ENCODE peak calls at places on chromosomes 12 and 14, in eight cellular contexts. P, U, G, Y, H, Q, M and V are unnamed samples.

GRCh38 chr12:68538722-68539614 is 71.7 kb upstream of the RAP1B start:
- DNase-seq in P (peak), U (peak), G (no peak), Y (no peak), H (no peak), Q (peak), M (no peak), V (no peak)

GRCh38 chr12:121770388-121770787 is 23.1 kb downstream of the RHOF start:
- DNase-seq in P (no peak), U (no peak), G (no peak), Y (no peak), H (no peak), Q (no peak), M (no peak), V (no peak)

GRCh38 chr14:102215522-102216250 is 76.0 kb downstream of the WDR20 start:
- DNase-seq in P (no peak), U (no peak), G (no peak), Y (no peak), H (no peak), Q (no peak), M (no peak), V (no peak)

GRCh38 chr14:72666610-72667009 is 227.3 kb downstream of the DPF3 start:
- DNase-seq in P (no peak), U (no peak), G (peak), Y (no peak), H (no peak), Q (no peak), M (peak), V (peak)

GRCh38 chr14:22465201-22465835 is 123.7 kb downstream of the DAD1 start:
- DNase-seq in P (no peak), U (no peak), G (no peak), Y (no peak), H (no peak), Q (no peak), M (no peak), V (no peak)

GRCh38 chr12:126905752-126906151 is 1361.2 kb upstream of the TMEM132C start:
- DNase-seq in P (no peak), U (no peak), G (no peak), Y (no peak), H (no peak), Q (no peak), M (no peak), V (no peak)

GRCh38 chr14:105300542-105301102 is at the start of gene BRF1:
- DNase-seq in P (no peak), U (peak), G (peak), Y (peak), H (peak), Q (peak), M (peak), V (peak)

GRCh38 chr14:61051046-61051445 is 70.0 kb downstream of the SLC38A6 start:
- DNase-seq in P (no peak), U (no peak), G (no peak), Y (no peak), H (no peak), Q (no peak), M (no peak), V (no peak)

GRCh38 chr12:48286665-48287064 is 64.1 kb downstream of the ZNF641 start:
- DNase-seq in P (no peak), U (no peak), G (no peak), Y (no peak), H (no peak), Q (no peak), M (no peak), V (no peak)

GRCh38 chr14:68807987-68808386 is 15.1 kb upstream of the ZFP36L1 start:
- DNase-seq in P (no peak), U (no peak), G (no peak), Y (no peak), H (no peak), Q (no peak), M (no peak), V (no peak)

GRCh38 chr12:50283924-50284236 is 560 bp upstream of the LIMA1 start:
- DNase-seq in P (peak), U (no peak), G (no peak), Y (no peak), H (no peak), Q (no peak), M (no peak), V (no peak)

GRCh38 chr12:50285253-50285652 is 1.9 kb upstream of the LIMA1 start:
- DNase-seq in P (no peak), U (no peak), G (no peak), Y (no peak), H (no peak), Q (no peak), M (no peak), V (no peak)

GRCh38 chr12:50282581-50283229 is 615 bp downstream of the LIMA1 start:
- DNase-seq in P (no peak), U (peak), G (peak), Y (no peak), H (no peak), Q (no peak), M (no peak), V (peak)

GRCh38 chr12:50287271-50287670 is 4.0 kb upstream of the LIMA1 start:
- DNase-seq in P (no peak), U (no peak), G (no peak), Y (no peak), H (no peak), Q (no peak), M (no peak), V (no peak)

DNA sequence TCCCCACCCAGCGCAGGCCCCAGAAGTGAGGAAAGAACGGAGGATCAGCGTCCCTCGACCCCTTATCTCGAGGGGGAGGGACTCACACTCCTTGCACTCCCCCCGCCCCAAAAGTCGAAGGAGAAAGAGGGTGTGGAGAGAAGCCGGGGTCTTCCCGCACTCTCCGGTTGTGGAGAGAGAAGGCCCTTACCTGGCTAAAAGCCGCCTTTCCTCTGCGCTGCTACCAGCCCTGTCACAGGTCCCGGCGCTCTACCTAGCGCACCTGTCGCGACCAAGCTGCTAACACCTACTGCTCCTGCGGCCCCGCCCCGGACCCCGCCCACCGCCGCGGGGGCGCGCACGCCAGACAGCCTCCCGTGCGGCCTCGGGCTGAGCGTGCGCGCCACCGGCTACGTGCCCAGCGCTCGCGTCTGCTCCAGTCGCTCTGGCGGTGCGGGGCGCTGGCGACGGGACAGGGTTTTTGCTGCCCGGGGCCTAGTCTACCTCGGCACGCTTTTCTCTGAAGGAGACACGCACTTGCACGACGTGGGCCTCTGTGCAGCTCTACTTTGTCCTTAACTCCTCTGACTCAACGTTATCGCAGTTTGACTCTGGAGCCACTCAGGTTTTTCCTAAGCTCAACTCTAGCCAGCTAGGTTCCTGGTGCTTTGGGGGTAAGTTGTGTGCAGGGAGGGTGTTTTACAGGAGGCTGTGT is at the start of gene LIMA1:
- DNase-seq in P (peak), U (peak), G (peak), Y (peak), H (peak), Q (peak), M (peak), V (peak)
- TF ChIP-seq POLR2A in P (peak), U (peak), G (peak), Y (peak), H (peak), Q (peak), M (peak), V (peak)

GRCh38 chr12:106953352-106954260 is 2.1 kb upstream of the TMEM263 start:
- DNase-seq in P (no peak), U (no peak), G (no peak), Y (no peak), H (no peak), Q (no peak), M (no peak), V (no peak)

GRCh38 chr12:106957617-106958016 is 1.9 kb downstream of the TMEM263 start:
- DNase-seq in P (no peak), U (no peak), G (no peak), Y (no peak), H (no peak), Q (no peak), M (no peak), V (no peak)

GRCh38 chr12:106954462-106955376 is 988 bp upstream of the TMEM263 start:
- DNase-seq in P (no peak), U (peak), G (no peak), Y (no peak), H (peak), Q (peak), M (no peak), V (no peak)

GRCh38 chr12:106955377-106956047 is at the start of gene TMEM263:
- DNase-seq in P (peak), U (peak), G (peak), Y (peak), H (peak), Q (peak), M (peak), V (peak)

GRCh38 chr12:106956048-106956935 is 585 bp downstream of the TMEM263 start:
- DNase-seq in P (peak), U (peak), G (peak), Y (no peak), H (peak), Q (peak), M (peak), V (peak)
- TF ChIP-seq POLR2A in P (peak), U (peak), G (peak), Y (peak), H (peak), Q (no peak), M (no peak), V (peak)

DNA sequence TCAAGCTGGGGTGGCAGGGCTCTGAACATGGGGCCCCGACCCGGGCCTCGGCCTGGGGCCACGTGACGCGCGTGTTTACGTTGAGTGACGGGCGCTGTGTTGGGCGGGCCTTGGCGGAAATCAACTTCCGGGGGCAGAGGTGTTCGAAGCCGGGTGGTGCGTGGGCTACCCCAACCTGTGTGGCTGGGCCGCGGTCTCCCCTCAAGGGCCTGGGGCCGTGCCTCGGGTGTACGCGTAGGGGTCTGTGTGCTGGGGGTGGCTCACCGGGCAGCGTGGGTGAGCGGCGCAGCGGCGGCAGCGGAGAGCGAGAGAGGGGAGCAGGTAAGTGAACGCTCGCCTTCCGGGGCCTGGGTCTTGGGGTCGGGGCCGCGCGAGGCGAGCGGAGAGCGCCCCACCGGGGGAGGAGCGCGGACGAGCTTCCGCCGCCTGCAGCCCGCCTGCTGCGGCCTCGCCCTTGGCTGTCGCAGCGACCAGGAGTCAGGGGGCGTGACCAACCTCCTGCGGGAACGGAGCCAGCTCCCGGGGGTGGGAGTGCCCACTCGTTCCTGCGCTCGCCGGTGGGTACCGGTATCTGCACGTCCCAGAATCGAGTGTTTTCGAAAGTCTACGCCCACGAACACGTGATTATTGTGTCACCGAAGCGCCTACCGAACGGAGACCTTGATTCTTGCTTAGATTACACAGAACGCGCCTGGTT is at the start of gene CCDC91:
- DNase-seq in P (peak), U (peak), G (peak), Y (peak), H (peak), Q (peak), M (peak), V (peak)
- TF ChIP-seq POLR2A in P (peak), U (peak), G (peak), Y (peak), H (peak), Q (peak), M (peak), V (peak)

GRCh38 chr12:65857875-65858274 is 33.6 kb downstream of the HMGA2 start:
- DNase-seq in P (no peak), U (no peak), G (no peak), Y (no peak), H (no peak), Q (no peak), M (no peak), V (no peak)

GRCh38 chr12:65858831-65859230 is 34.5 kb downstream of the HMGA2 start:
- DNase-seq in P (no peak), U (no peak), G (no peak), Y (no peak), H (no peak), Q (no peak), M (no peak), V (no peak)

GRCh38 chr12:65859519-65859918 is 35.2 kb downstream of the HMGA2 start:
- DNase-seq in P (no peak), U (no peak), G (no peak), Y (no peak), H (no peak), Q (no peak), M (no peak), V (no peak)

GRCh38 chr12:65856521-65856920 is 32.2 kb downstream of the HMGA2 start:
- DNase-seq in P (no peak), U (no peak), G (no peak), Y (no peak), H (no peak), Q (no peak), M (no peak), V (no peak)

DNA sequence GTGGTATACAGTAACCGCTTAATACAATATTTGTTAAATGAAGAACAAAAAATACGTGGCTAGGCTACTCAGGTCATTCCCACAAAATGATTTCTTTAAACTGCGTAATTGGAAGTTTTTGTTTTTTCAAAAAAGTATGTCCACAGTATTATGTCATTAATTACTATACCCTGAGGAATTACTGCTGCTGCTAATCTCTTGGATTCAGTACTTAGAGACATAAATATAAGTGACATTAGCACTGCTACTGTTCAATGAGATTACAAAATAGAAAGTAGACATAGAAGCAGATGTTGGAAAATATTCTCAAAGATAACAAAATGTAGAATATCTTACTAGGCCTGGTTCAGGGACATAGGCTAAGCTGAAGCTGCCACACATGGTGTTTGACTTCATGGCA is 36.3 kb downstream of the HMGA2 start:
- DNase-seq in P (no peak), U (no peak), G (no peak), Y (no peak), H (no peak), Q (no peak), M (no peak), V (no peak)
- TF ChIP-seq POLR2A in P (no peak), U (no peak), G (no peak), Y (no peak), H (no peak), Q (no peak), M (no peak), V (no peak)

DNA sequence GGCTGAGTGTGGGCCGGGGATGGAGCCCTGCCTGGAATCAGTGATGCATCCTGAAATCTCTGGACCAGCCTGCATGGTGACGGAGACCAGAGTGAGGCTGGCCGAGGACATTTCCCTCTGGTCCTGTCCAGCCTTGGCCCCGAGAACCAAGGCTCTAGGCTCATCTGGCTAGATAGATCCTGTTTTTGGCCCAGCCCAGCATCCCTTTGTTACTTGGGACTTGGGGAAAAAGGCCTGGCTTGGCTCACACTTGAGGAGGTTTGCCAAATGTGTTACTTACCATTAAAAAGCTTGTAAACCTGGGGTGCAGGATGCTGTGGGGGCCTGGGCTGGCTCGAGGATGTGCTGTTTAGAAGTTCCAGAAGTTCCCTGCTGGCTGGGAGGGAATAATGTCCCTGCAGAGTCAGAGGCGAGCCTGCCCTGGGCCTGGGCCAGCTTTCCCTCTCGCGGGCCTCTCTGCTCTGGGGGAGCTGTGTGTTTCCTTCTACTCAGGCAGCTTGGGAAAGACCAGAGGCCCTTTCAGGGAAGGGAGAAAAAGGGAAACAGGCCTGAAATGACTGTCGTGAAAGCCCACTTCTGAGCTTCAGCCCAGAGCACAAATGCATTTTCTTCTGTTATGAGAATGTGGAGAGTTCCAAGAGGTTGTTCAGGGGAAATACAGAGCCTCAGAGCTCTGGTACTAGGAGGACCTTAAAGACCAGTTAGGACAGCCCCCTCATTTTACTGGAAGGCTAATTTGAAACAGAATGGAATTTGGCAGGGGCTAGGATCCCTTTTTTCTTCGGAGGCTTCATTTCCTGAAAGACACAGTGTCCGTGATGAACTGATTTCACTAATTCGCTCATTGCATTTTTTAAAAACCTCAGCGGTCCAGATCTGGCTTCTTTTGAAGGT is 47.2 kb upstream of the CTDSP2 start:
- DNase-seq in P (no peak), U (peak), G (no peak), Y (no peak), H (peak), Q (peak), M (no peak), V (peak)
- TF ChIP-seq POLR2A in P (no peak), U (no peak), G (no peak), Y (no peak), H (no peak), Q (no peak), M (no peak), V (no peak)

DNA sequence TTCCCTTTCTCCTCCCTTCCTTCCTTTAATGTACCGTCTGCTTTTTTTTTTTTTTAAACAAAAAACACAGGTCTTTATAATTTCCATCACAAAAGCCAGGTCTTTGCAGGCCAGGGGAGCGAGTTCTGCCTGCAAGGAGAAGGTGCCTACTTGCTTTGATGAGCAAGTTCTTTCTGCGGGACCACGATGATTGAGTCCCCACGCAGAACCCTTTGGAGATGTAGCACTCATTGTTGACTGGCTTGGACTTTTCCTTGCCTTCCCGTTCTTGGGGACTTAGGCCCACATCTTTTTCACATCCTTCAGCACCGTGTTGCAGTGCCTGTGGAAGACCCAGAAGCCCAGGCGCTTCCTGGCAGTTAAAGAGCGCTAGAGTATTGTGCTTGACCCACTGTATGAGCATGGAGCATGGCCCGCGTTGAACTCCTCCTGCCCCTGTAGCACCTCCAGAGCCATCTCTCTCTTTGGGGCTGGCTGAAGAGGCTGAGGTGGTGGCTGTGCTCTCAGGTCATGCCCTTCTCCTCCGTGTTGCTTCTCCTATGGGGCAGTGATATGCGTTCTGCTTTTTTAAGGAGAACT is 177.6 kb downstream of the EXOC5 start:
- DNase-seq in P (no peak), U (no peak), G (no peak), Y (no peak), H (no peak), Q (no peak), M (no peak), V (no peak)
- TF ChIP-seq POLR2A in P (no peak), U (no peak), G (no peak), Y (no peak), H (no peak), Q (no peak), M (no peak), V (no peak)